ENCODE peak calls at places on chromosomes 5 and 9, in four cellular contexts. A, P, Y and F are unnamed samples.

GRCh38 chr9:138073408-138073807 is 195.8 kb downstream of the CACNA1B start:
- DNase-seq in Y (no peak), P (no peak), A (no peak), F (peak; percentile 9)

GRCh38 chr9:76562511-76562911 is 103.5 kb downstream of the GCNT1 start:
- DNase-seq in A (no peak), P (peak; percentile 82), Y (no peak), F (no peak)

GRCh38 chr5:74673011-74673790 is 11.8 kb upstream of the HEXB start:
- DNase-seq in A (peak; percentile 14), P (peak; percentile 65), Y (no peak), F (no peak)

GRCh38 chr5:169197343-169197742 is 103.6 kb downstream of the SLIT3 start:
- DNase-seq in Y (no peak), A (no peak), P (peak; percentile 36), F (no peak)

GRCh38 chr5:36739751-36740221 is 133.4 kb downstream of the SLC1A3 start:
- DNase-seq in P (peak; percentile 87), Y (peak; percentile 68), A (peak; percentile 71), F (peak; percentile 65)

GRCh38 chr5:42235837-42236236 is 187.4 kb upstream of the GHR start:
- DNase-seq in P (no peak), A (no peak), Y (no peak), F (no peak)

GRCh38 chr5:119470851-119471451 is 18.7 kb downstream of the HSD17B4 start:
- DNase-seq in Y (no peak), A (no peak), P (peak; percentile 64), F (no peak)

GRCh38 chr5:78779771-78780616 is 131.4 kb upstream of the LHFPL2 start:
- DNase-seq in Y (no peak), P (peak; percentile 80), A (no peak), F (no peak)

GRCh38 chr5:23303433-23303832 is 204.0 kb upstream of the PRDM9 start:
- DNase-seq in A (no peak), P (no peak), Y (no peak), F (no peak)

GRCh38 chr5:94928891-94929290 is 310.4 kb downstream of the SLF1 start:
- DNase-seq in A (no peak), Y (no peak), P (no peak), F (no peak)

GRCh38 chr5:169300468-169301385 is at the start of gene SLIT3:
- DNase-seq in Y (peak; percentile 9), A (no peak), P (peak; percentile 91), F (no peak)

GRCh38 chr5:10288600-10289213 is 19.0 kb downstream of the CMBL start:
- DNase-seq in P (no peak), A (peak; percentile 100), Y (peak; percentile 79), F (no peak)